ENCODE peak calls at places on chromosomes 16 and 17, in five cellular contexts. One of them, this sample, is unnamed.
A peak's percentile ranks its signal among the peaks of the same experiment; 100 is the strongest.

GRCh38 chr16:81599034-81599744 is 154.6 kb downstream of the CMIP start:
- DNase-seq in CD8-positive, alpha-beta T cell: no peak
- DNase-seq in psoas muscle: no peak
- DNase-seq in thoracic aorta: no peak
- DNase-seq in body of pancreas: peak; percentile 41
- DNase-seq in this sample: no peak

GRCh38 chr16:66295761-66296546 is 70.5 kb upstream of the CDH5 start:
- DNase-seq in CD8-positive, alpha-beta T cell: no peak
- DNase-seq in psoas muscle: no peak
- DNase-seq in thoracic aorta: no peak
- DNase-seq in body of pancreas: no peak
- DNase-seq in this sample: no peak

GRCh38 chr17:10156579-10157488 is 41.6 kb downstream of the GAS7 start:
- DNase-seq in CD8-positive, alpha-beta T cell: peak; percentile 32
- DNase-seq in psoas muscle: peak; percentile 40
- DNase-seq in thoracic aorta: no peak
- DNase-seq in body of pancreas: no peak
- DNase-seq in this sample: no peak

GRCh38 chr17:69246726-69247375 is 18.2 kb upstream of the ABCA10 start:
- DNase-seq in CD8-positive, alpha-beta T cell: no peak
- DNase-seq in psoas muscle: no peak
- DNase-seq in thoracic aorta: no peak
- DNase-seq in body of pancreas: no peak
- DNase-seq in this sample: peak; percentile 58

GRCh38 chr16:53043986-53044571 is 8.6 kb downstream of the CHD9NB start:
- DNase-seq in CD8-positive, alpha-beta T cell: no peak
- DNase-seq in psoas muscle: no peak
- DNase-seq in thoracic aorta: no peak
- DNase-seq in body of pancreas: peak; percentile 60
- DNase-seq in this sample: no peak

GRCh38 chr17:78966906-78967600 is 12.7 kb downstream of the LGALS3BP start:
- DNase-seq in CD8-positive, alpha-beta T cell: no peak
- DNase-seq in psoas muscle: no peak
- DNase-seq in thoracic aorta: no peak
- DNase-seq in body of pancreas: no peak
- DNase-seq in this sample: no peak

GRCh38 chr16:4517812-4518211 is 20.8 kb downstream of the CDIP1 start:
- DNase-seq in CD8-positive, alpha-beta T cell: no peak
- DNase-seq in psoas muscle: no peak
- DNase-seq in thoracic aorta: no peak
- DNase-seq in body of pancreas: no peak
- DNase-seq in this sample: no peak

GRCh38 chr17:53142890-53143289 is 679.8 kb upstream of the KIF2B start:
- DNase-seq in CD8-positive, alpha-beta T cell: no peak
- DNase-seq in psoas muscle: no peak
- DNase-seq in thoracic aorta: no peak
- DNase-seq in body of pancreas: no peak
- DNase-seq in this sample: no peak

GRCh38 chr17:44922746-44923470 is 7.6 kb upstream of the GFAP start:
- DNase-seq in CD8-positive, alpha-beta T cell: no peak
- DNase-seq in psoas muscle: no peak
- DNase-seq in thoracic aorta: no peak
- DNase-seq in body of pancreas: peak; percentile 5
- DNase-seq in this sample: no peak

GRCh38 chr17:2105663-2106062 is 50.8 kb downstream of the HIC1 start:
- DNase-seq in CD8-positive, alpha-beta T cell: no peak
- DNase-seq in psoas muscle: no peak
- DNase-seq in thoracic aorta: no peak
- DNase-seq in body of pancreas: no peak
- DNase-seq in this sample: no peak

GRCh38 chr16:87628940-87629339 is 26.6 kb downstream of the JPH3 start:
- DNase-seq in CD8-positive, alpha-beta T cell: no peak
- DNase-seq in psoas muscle: peak; percentile 30
- DNase-seq in thoracic aorta: no peak
- DNase-seq in body of pancreas: no peak
- DNase-seq in this sample: peak; percentile 68

GRCh38 chr17:70677783-70678647 is 508.7 kb downstream of the KCNJ2 start:
- DNase-seq in CD8-positive, alpha-beta T cell: no peak
- DNase-seq in psoas muscle: no peak
- DNase-seq in thoracic aorta: no peak
- DNase-seq in body of pancreas: no peak
- DNase-seq in this sample: no peak

GRCh38 chr17:6204203-6204722 is 134.1 kb downstream of the WSCD1 start:
- DNase-seq in CD8-positive, alpha-beta T cell: no peak
- DNase-seq in psoas muscle: no peak
- DNase-seq in thoracic aorta: no peak
- DNase-seq in body of pancreas: no peak
- DNase-seq in this sample: no peak

GRCh38 chr17:63699638-63700527 is at the start of gene LIMD2:
- DNase-seq in CD8-positive, alpha-beta T cell: peak; percentile 87
- DNase-seq in psoas muscle: peak; percentile 63
- DNase-seq in thoracic aorta: no peak
- DNase-seq in body of pancreas: peak; percentile 42
- DNase-seq in this sample: peak; percentile 20

GRCh38 chr16:30032083-30032819 is 1.2 kb upstream of the TLCD3B start:
- DNase-seq in CD8-positive, alpha-beta T cell: peak; percentile 61
- DNase-seq in psoas muscle: no peak
- DNase-seq in thoracic aorta: no peak
- DNase-seq in body of pancreas: peak; percentile 37
- DNase-seq in this sample: peak; percentile 58

GRCh38 chr17:45262516-45263476 is 902 bp upstream of the SPATA32 start:
- DNase-seq in CD8-positive, alpha-beta T cell: no peak
- DNase-seq in psoas muscle: no peak
- DNase-seq in thoracic aorta: no peak
- DNase-seq in body of pancreas: no peak
- DNase-seq in this sample: peak; percentile 39

GRCh38 chr17:39769974-39770587 is 32.3 kb downstream of the GRB7 start:
- DNase-seq in CD8-positive, alpha-beta T cell: peak; percentile 62
- DNase-seq in psoas muscle: no peak
- DNase-seq in thoracic aorta: no peak
- DNase-seq in body of pancreas: no peak
- DNase-seq in this sample: no peak

GRCh38 chr17:33895491-33895890 is 359.6 kb upstream of the CCL2 start:
- DNase-seq in CD8-positive, alpha-beta T cell: no peak
- DNase-seq in psoas muscle: no peak
- DNase-seq in thoracic aorta: no peak
- DNase-seq in body of pancreas: no peak
- DNase-seq in this sample: no peak

GRCh38 chr16:21156767-21157467 is 1.6 kb upstream of the LDAF1 start:
- DNase-seq in CD8-positive, alpha-beta T cell: no peak
- DNase-seq in psoas muscle: no peak
- DNase-seq in thoracic aorta: no peak
- DNase-seq in body of pancreas: peak; percentile 48
- DNase-seq in this sample: peak; percentile 81

GRCh38 chr17:56431736-56432135 is 161.8 kb upstream of the NOG start:
- DNase-seq in CD8-positive, alpha-beta T cell: no peak
- DNase-seq in psoas muscle: no peak
- DNase-seq in thoracic aorta: no peak
- DNase-seq in body of pancreas: no peak
- DNase-seq in this sample: peak; percentile 23

GRCh38 chr16:23227529-23227928 is 45.0 kb downstream of the SCNN1G start:
- DNase-seq in CD8-positive, alpha-beta T cell: no peak
- DNase-seq in psoas muscle: no peak
- DNase-seq in thoracic aorta: no peak
- DNase-seq in body of pancreas: no peak
- DNase-seq in this sample: no peak

GRCh38 chr17:17111401-17112393 is 69.4 kb downstream of the MPRIP start:
- DNase-seq in CD8-positive, alpha-beta T cell: no peak
- DNase-seq in psoas muscle: no peak
- DNase-seq in thoracic aorta: no peak
- DNase-seq in body of pancreas: no peak
- DNase-seq in this sample: no peak

GRCh38 chr16:81461243-81461642 is 16.6 kb downstream of the CMIP start:
- DNase-seq in CD8-positive, alpha-beta T cell: no peak
- DNase-seq in psoas muscle: no peak
- DNase-seq in thoracic aorta: no peak
- DNase-seq in body of pancreas: no peak
- DNase-seq in this sample: no peak

GRCh38 chr16:4918790-4919210 is 18.1 kb downstream of the PPL start:
- DNase-seq in CD8-positive, alpha-beta T cell: no peak
- DNase-seq in psoas muscle: no peak
- DNase-seq in thoracic aorta: no peak
- DNase-seq in body of pancreas: peak; percentile 32
- DNase-seq in this sample: no peak

GRCh38 chr17:37736428-37736827 is 8.4 kb downstream of the HNF1B start:
- DNase-seq in CD8-positive, alpha-beta T cell: no peak
- DNase-seq in psoas muscle: no peak
- DNase-seq in thoracic aorta: no peak
- DNase-seq in body of pancreas: no peak
- DNase-seq in this sample: no peak

GRCh38 chr17:37740861-37741260 is 4.0 kb downstream of the HNF1B start:
- DNase-seq in CD8-positive, alpha-beta T cell: no peak
- DNase-seq in psoas muscle: no peak
- DNase-seq in thoracic aorta: no peak
- DNase-seq in body of pancreas: no peak
- DNase-seq in this sample: no peak

GRCh38 chr17:37737971-37738370 is 6.9 kb downstream of the HNF1B start:
- DNase-seq in CD8-positive, alpha-beta T cell: no peak
- DNase-seq in psoas muscle: no peak
- DNase-seq in thoracic aorta: no peak
- DNase-seq in body of pancreas: no peak
- DNase-seq in this sample: peak; percentile 72

GRCh38 chr17:37735165-37735564 is 9.7 kb downstream of the HNF1B start:
- DNase-seq in CD8-positive, alpha-beta T cell: no peak
- DNase-seq in psoas muscle: no peak
- DNase-seq in thoracic aorta: no peak
- DNase-seq in body of pancreas: no peak
- DNase-seq in this sample: no peak

DNA sequence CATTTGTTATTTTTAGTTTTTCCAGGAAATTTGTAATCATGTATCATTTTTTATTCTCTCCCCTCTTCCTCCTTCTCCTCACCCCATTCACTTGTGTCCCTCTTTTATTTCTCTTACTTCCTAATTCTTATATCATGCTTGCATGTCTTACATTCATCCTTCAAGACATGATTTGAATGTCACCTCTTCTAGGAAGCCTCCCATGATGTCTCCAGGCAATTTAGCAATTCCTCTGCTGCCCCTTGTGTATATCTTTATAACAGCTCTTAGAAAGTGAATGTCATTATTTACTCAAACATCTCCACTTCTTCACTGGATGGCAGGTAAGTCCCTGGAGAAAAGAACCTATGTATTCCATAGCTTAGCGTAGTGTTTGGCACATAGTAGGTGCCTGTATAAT is 7.8 kb downstream of the HNF1B start:
- DNase-seq in CD8-positive, alpha-beta T cell: no peak
- DNase-seq in psoas muscle: no peak
- DNase-seq in thoracic aorta: no peak
- DNase-seq in body of pancreas: no peak
- DNase-seq in this sample: no peak
- TF ChIP-seq CTCF in CD8-positive, alpha-beta T cell: no peak
- TF ChIP-seq CTCF in psoas muscle: no peak
- TF ChIP-seq CTCF in thoracic aorta: no peak
- TF ChIP-seq CTCF in body of pancreas: peak; percentile 31
- TF ChIP-seq CTCF in this sample: peak; percentile 23

GRCh38 chr16:75072239-75072947 is 44.2 kb downstream of the LDHD start:
- DNase-seq in CD8-positive, alpha-beta T cell: no peak
- DNase-seq in psoas muscle: no peak
- DNase-seq in thoracic aorta: no peak
- DNase-seq in body of pancreas: no peak
- DNase-seq in this sample: no peak

GRCh38 chr16:75073551-75074414 is 42.8 kb downstream of the LDHD start:
- DNase-seq in CD8-positive, alpha-beta T cell: no peak
- DNase-seq in psoas muscle: no peak
- DNase-seq in thoracic aorta: no peak
- DNase-seq in body of pancreas: no peak
- DNase-seq in this sample: no peak

GRCh38 chr16:75075688-75076268 is 40.8 kb downstream of the LDHD start:
- DNase-seq in CD8-positive, alpha-beta T cell: no peak
- DNase-seq in psoas muscle: no peak
- DNase-seq in thoracic aorta: no peak
- DNase-seq in body of pancreas: no peak
- DNase-seq in this sample: no peak

GRCh38 chr16:75074415-75074793 is 42.2 kb downstream of the LDHD start:
- DNase-seq in CD8-positive, alpha-beta T cell: no peak
- DNase-seq in psoas muscle: no peak
- DNase-seq in thoracic aorta: no peak
- DNase-seq in body of pancreas: no peak
- DNase-seq in this sample: no peak

DNA sequence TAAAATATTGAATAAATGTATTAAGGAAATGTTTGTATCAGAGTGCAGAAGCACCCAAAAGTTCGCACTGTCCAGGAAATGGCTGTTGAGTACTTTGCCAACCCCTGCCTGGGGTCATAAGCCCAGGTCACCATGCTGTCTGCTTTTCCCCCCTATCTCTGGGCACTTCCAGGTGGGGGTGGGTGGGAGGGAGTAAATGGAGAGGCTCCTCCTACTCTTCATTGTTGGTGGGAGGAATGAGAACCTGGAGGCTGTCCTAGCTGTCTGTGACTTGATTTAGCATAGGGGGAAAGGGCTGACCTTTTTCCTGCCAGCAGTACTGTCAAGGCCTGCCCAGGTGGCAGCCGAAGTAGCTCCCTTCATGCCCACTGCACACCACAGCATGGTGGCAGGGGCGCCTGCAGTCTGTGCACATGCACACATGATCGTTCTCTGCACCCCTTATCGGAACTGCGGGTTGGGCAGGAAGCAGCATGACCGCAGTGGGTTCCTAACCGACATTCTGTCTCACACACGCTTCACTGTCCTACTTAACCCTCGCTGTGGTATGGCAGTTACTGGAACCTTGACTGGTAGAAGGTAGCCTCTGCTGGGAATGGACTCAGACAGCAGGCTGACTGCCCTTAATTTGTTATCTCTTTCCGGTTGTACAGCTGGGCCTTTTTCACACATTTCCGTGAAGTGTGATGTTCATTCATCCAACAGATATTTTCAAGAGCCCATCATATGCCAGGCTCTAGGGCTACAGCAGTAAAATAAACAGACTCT is 41.5 kb downstream of the LDHD start:
- DNase-seq in CD8-positive, alpha-beta T cell: peak; percentile 84
- DNase-seq in psoas muscle: no peak
- DNase-seq in thoracic aorta: no peak
- DNase-seq in body of pancreas: no peak
- DNase-seq in this sample: no peak
- H3K4me3 ChIP-seq in CD8-positive, alpha-beta T cell: no peak overlapping the region
- H3K4me3 ChIP-seq in psoas muscle: no peak overlapping the region
- H3K4me3 ChIP-seq in thoracic aorta: no peak overlapping the region
- H3K4me3 ChIP-seq in body of pancreas: no peak overlapping the region
- H3K4me3 ChIP-seq in this sample: no peak overlapping the region

GRCh38 chr17:29764748-29765147 is 142.0 kb upstream of the CORO6 start:
- DNase-seq in CD8-positive, alpha-beta T cell: no peak
- DNase-seq in psoas muscle: no peak
- DNase-seq in thoracic aorta: no peak
- DNase-seq in body of pancreas: no peak
- DNase-seq in this sample: no peak
- TF ChIP-seq CTCF in CD8-positive, alpha-beta T cell: no peak
- TF ChIP-seq CTCF in psoas muscle: no peak
- TF ChIP-seq CTCF in thoracic aorta: no peak
- TF ChIP-seq CTCF in body of pancreas: no peak
- TF ChIP-seq CTCF in this sample: no peak

DNA sequence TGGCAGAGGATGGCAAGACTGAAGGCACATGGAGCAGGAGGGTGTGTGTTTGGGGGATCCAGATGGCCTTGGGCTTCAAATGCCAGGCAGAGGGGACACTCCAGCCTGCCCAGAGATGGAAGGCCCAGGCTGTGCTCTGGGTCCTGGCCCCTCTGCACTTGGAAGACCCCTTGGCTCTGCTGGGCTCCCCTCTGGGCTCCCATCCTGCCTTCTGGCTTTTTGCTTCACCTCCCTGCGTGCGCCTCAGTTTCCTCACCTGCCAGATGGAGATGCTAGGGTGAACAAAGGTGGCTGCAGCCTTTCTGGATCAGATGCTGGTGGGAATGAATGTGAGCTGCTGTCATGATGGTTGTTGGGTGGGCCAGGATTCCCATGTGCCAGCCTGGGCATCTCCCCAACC is 3.0 kb downstream of the SNN start:
- DNase-seq in CD8-positive, alpha-beta T cell: no peak
- DNase-seq in psoas muscle: no peak
- DNase-seq in thoracic aorta: no peak
- DNase-seq in body of pancreas: no peak
- DNase-seq in this sample: no peak
- H3K4me3 ChIP-seq in CD8-positive, alpha-beta T cell: no peak overlapping the region
- H3K4me3 ChIP-seq in psoas muscle: peak overlapping the region; percentile 87
- H3K4me3 ChIP-seq in thoracic aorta: no peak overlapping the region
- H3K4me3 ChIP-seq in body of pancreas: no peak overlapping the region
- H3K4me3 ChIP-seq in this sample: no peak overlapping the region